ENCODE peak calls at places on chromosome 2, in ten cellular contexts. Z is CD8-positive, alpha-beta T cell; J is stimulated activated CD4-positive, alpha-beta T cell treated with anti-CD3 and anti-CD28 coated beads, Interleukin-2, amount 100 ng/mL, for 24 hours; U is left cardiac atrium; B is choroid plexus epithelial cell; F is activated CD4-positive, alpha-beta T cell treated with anti-CD3 and anti-CD28 coated beads, Interleukin-2, amount 50 U/mL, for 4 hours; Q is mesothelial cell of epicardium; H is cardiac fibroblast; V is heart left ventricle; A is EL. P is an unnamed sample.

GRCh38 chr2:202944403-202944802 is 32.3 kb downstream of the CARF start:
- DNase-seq in Z (no peak), J (no peak), U (no peak), B (peak; percentile 61), F (no peak), Q (no peak), H (no peak), V (no peak), A (peak; percentile 39), P (no peak)

GRCh38 chr2:199111461-199111860 is 346.3 kb downstream of the SATB2 start:
- DNase-seq in Z (no peak), J (no peak), U (no peak), B (no peak), F (no peak), Q (no peak), H (no peak), V (no peak), A (no peak), P (no peak)

GRCh38 chr2:237593596-237594310 is 3.2 kb upstream of the RAB17 start:
- DNase-seq in Z (no peak), J (no peak), U (no peak), B (no peak), F (no peak), Q (no peak), H (no peak), V (peak; percentile 28), A (no peak), P (no peak)

GRCh38 chr2:84991404-84992151 is 20.6 kb downstream of the KCMF1 start:
- DNase-seq in Z (no peak), J (no peak), U (no peak), B (peak; percentile 80), F (no peak), Q (no peak), H (peak; percentile 66), V (no peak), A (peak; percentile 98), P (no peak)

GRCh38 chr2:69545477-69545932 is 98.0 kb downstream of the AAK1 start:
- DNase-seq in Z (no peak), J (no peak), U (no peak), B (no peak), F (no peak), Q (no peak), H (no peak), V (no peak), A (no peak), P (no peak)

GRCh38 chr2:63050186-63050915 is at the start of gene OTX1:
- DNase-seq in Z (no peak), J (peak; percentile 39), U (no peak), B (peak; percentile 33), F (no peak), Q (peak; percentile 44), H (peak; percentile 44), V (no peak), A (peak; percentile 80), P (peak; percentile 33)

GRCh38 chr2:173214213-173214612 is 138.6 kb downstream of the MAP3K20 start:
- DNase-seq in Z (no peak), J (no peak), U (no peak), B (peak; percentile 26), F (no peak), Q (no peak), H (no peak), V (no peak), A (no peak), P (no peak)

GRCh38 chr2:61335226-61335625 is 135.7 kb downstream of the USP34 start:
- DNase-seq in Z (no peak), J (no peak), U (no peak), B (no peak), F (no peak), Q (no peak), H (no peak), V (no peak), A (no peak), P (no peak)

GRCh38 chr2:239880396-239880795 is 144.7 kb downstream of the NDUFA10 start:
- DNase-seq in Z (no peak), J (no peak), U (no peak), B (no peak), F (no peak), Q (no peak), H (no peak), V (no peak), A (no peak), P (no peak)

GRCh38 chr2:241559489-241560180 is 1.1 kb downstream of the BOK start:
- DNase-seq in Z (no peak), J (no peak), U (no peak), B (peak; percentile 54), F (no peak), Q (no peak), H (peak; percentile 60), V (peak; percentile 26), A (peak; percentile 64), P (peak; percentile 59)

GRCh38 chr2:180720861-180721260 is 259.5 kb upstream of the UBE2E3 start:
- DNase-seq in Z (no peak), J (no peak), U (no peak), B (no peak), F (no peak), Q (no peak), H (no peak), V (no peak), A (no peak), P (no peak)